ENCODE peak calls at places on chromosomes 12 and 14, in six cellular contexts. L, M, V, R, I and X are unnamed samples.

GRCh38 chr12:92469837-92470236 is 233.0 kb upstream of the PLEKHG7 start:
- DNase-seq in L (peak), M (peak), R (no peak), I (peak), V (no peak), X (peak)

GRCh38 chr12:132618683-132619043 is at the start of gene P2RX2:
- DNase-seq in R (no peak), I (no peak), L (no peak), M (no peak), V (no peak), X (no peak)

GRCh38 chr12:27615331-27615891 is 80.8 kb upstream of the REP15 start:
- DNase-seq in M (no peak), I (peak), L (peak), V (peak), R (no peak), X (no peak)

GRCh38 chr12:7678744-7679143 is 13.0 kb upstream of the APOBEC1 start:
- DNase-seq in R (no peak), V (no peak), I (no peak), M (no peak), L (peak), X (no peak)

GRCh38 chr14:91195881-91196280 is 48.6 kb downstream of the GPR68 start:
- DNase-seq in R (no peak), L (no peak), M (no peak), V (no peak), I (no peak), X (no peak)

GRCh38 chr12:84924956-84925355 is 12.4 kb upstream of the SLC6A15 start:
- DNase-seq in V (no peak), M (no peak), L (peak), I (peak), R (no peak), X (no peak)

GRCh38 chr14:89185919-89186849 is 230.8 kb downstream of the FOXN3 start:
- DNase-seq in V (peak), I (peak), R (no peak), M (no peak), L (peak), X (no peak)

GRCh38 chr12:48817957-48818830 is at the start of gene CACNB3:
- DNase-seq in I (peak), R (peak), L (peak), M (peak), V (no peak), X (peak)

GRCh38 chr14:104750658-104751057 is 2.3 kb upstream of the SIVA1 start:
- DNase-seq in V (no peak), R (no peak), M (no peak), I (no peak), L (peak), X (no peak)

GRCh38 chr12:54277823-54278276 is 2.1 kb downstream of the CBX5 start:
- DNase-seq in I (peak), L (no peak), V (no peak), R (no peak), M (no peak), X (no peak)

GRCh38 chr12:47736877-47737676 is 11.8 kb upstream of the ENDOU start:
- DNase-seq in R (peak), V (no peak), L (no peak), I (peak), M (peak), X (no peak)
- TF ChIP-seq CTCF in R (no peak), V (no peak), L (no peak), I (no peak), M (no peak), X (no peak)

GRCh38 chr12:79415754-79416435 is 274.9 kb downstream of the PAWR start:
- DNase-seq in I (peak), L (peak), M (no peak), R (peak), V (no peak), X (no peak)

GRCh38 chr12:79413796-79414195 is 277.0 kb downstream of the PAWR start:
- DNase-seq in R (no peak), L (no peak), V (no peak), I (no peak), M (no peak), X (no peak)

GRCh38 chr12:79415296-79415695 is 275.5 kb downstream of the PAWR start:
- DNase-seq in V (no peak), L (no peak), I (no peak), M (no peak), R (no peak), X (no peak)

GRCh38 chr12:79411791-79412190 is 279.0 kb downstream of the PAWR start:
- DNase-seq in M (no peak), I (no peak), R (no peak), V (no peak), L (no peak), X (no peak)

DNA sequence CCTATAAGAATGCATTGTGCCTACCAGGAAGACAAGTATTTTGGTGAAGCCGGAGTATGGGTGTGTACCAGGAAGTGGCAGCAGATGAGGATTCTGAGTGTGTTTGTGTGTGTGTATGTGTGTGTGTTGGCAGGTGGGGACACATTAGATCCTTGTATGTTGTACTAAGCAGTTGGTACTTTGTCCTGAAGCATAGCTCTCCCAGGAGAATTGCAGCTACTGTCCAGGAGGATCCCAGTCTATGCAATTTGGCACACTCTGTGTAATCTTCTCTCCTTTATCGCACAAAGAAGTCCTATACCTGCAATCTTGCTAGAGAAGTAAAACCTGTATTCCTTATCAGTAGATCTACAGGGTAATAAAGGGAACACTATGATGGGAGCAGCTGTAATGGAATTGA is 276.5 kb downstream of the PAWR start:
- DNase-seq in R (no peak), L (no peak), I (no peak), M (no peak), V (no peak), X (no peak)
- H3K4me3 ChIP-seq in R (no peak), L (no peak), I (no peak), M (no peak), V (no peak), X (no peak)

GRCh38 chr12:93896427-93896826 is 219.3 kb downstream of the CRADD start:
- DNase-seq in R (no peak), I (no peak), L (no peak), M (no peak), V (no peak), X (no peak)
- TF ChIP-seq CTCF in R (no peak), I (peak), L (no peak), M (no peak), V (peak), X (peak)

GRCh38 chr14:93369393-93370266 is 22.6 kb downstream of the COX8C start:
- DNase-seq in L (no peak), V (no peak), M (no peak), I (no peak), R (no peak), X (peak)
- H3K4me3 ChIP-seq in L (no peak), V (no peak), M (no peak), I (no peak), R (no peak), X (peak)

DNA sequence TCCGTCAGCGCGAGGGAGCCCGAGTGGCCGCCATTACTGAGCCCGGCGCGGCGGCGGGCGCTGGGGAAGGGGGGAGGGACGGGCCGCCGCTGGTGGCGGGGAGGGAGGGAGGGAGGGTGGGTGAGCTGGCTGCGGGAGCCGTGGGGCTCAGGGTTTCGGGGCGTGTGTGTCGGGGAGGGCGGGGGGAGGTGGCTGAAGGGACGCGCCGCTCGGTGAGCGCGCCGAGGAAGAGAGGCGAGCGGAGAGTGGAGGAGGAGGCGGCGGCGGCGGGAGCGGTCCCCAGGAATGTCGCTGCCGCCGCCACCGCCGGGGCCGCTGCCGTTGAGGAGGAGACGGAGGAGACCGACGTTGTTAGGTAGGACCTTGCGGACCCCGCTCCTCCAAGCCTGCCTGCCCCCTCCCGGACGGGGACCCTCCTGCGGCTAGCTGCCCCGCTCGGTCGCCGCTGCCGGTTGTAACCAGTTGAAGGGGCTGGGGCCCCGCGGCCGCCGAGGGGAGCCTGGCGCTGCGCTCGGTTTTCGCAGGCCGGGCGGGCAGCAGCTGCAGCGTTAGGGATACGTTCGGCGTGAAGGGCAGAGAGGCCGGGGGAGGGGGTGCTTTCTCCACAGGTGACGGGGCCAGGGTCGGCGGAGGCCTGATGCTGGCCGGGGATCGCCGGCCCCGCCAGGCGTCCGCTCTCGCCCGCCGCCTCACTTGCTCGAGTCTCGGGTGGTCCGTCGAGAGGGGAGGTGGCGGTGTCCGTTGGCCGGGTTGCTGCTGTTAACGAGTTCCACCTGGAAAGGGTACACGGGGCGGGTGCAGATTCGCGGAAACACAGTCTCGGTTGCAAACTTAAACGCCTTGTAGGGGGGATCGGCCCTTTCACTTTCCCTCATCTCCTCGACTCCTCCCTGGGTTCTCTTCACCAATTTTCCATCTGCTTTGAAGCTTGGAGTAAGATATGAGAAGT is at the start of gene ARHGAP5:
- DNase-seq in V (no peak), R (peak), I (peak), M (no peak), L (peak), X (peak)
- TF ChIP-seq CTCF in V (no peak), R (no peak), I (no peak), M (peak), L (no peak), X (no peak)

GRCh38 chr14:34980337-34980900 is 2.4 kb upstream of the SRP54 start:
- DNase-seq in R (no peak), I (no peak), M (no peak), L (no peak), V (no peak), X (no peak)
- H3K4me3 ChIP-seq in R (no peak), I (peak), M (peak), L (peak), V (peak), X (peak)